ENCODE peak calls at places on chromosomes 6 and 20, in four cellular contexts. V, A, K and P are unnamed samples.

GRCh38 chr20:15992564-15992963 is 580.7 kb downstream of the KIF16B start:
- DNase-seq in K (no peak), V (no peak), A (no peak), P (no peak)

GRCh38 chr20:25246182-25246943 is 1.5 kb upstream of the PYGB start:
- DNase-seq in A (no peak), K (no peak), V (no peak), P (no peak)

GRCh38 chr6:158816329-158816728 is 2.8 kb downstream of the EZR start:
- DNase-seq in A (peak), K (no peak), V (no peak), P (no peak)

GRCh38 chr6:7629321-7629720 is 39.3 kb downstream of the SNRNP48 start:
- DNase-seq in K (no peak), V (no peak), A (no peak), P (no peak)

GRCh38 chr20:5513975-5514516 is 197.3 kb upstream of the PROKR2 start:
- DNase-seq in V (peak), K (no peak), A (no peak), P (no peak)

GRCh38 chr6:100260584-100260983 is 204.1 kb downstream of the SIM1 start:
- DNase-seq in A (no peak), V (no peak), K (no peak), P (no peak)

GRCh38 chr20:63748356-63749270 is 9.0 kb downstream of the SLC2A4RG start:
- DNase-seq in A (no peak), V (no peak), K (no peak), P (no peak)

GRCh38 chr6:13012977-13013680 is 296.6 kb downstream of the PHACTR1 start:
- DNase-seq in A (no peak), K (no peak), V (no peak), P (peak)

GRCh38 chr20:25288291-25289181 is 40.7 kb downstream of the PYGB start:
- DNase-seq in A (no peak), K (peak), V (no peak), P (no peak)

GRCh38 chr6:118739976-118740771 is 88.8 kb upstream of the CEP85L start:
- DNase-seq in V (no peak), A (no peak), K (no peak), P (no peak)

GRCh38 chr6:57172136-57173055 is at the start of gene BAG2:
- DNase-seq in K (peak), V (peak), A (peak), P (peak)

GRCh38 chr6:1388927-1389790 is at the start of gene FOXF2:
- DNase-seq in K (no peak), V (no peak), A (peak), P (peak)

GRCh38 chr6:27091661-27092315 is 155.7 kb upstream of the PRSS16 start:
- DNase-seq in K (peak), V (peak), A (peak), P (peak)

GRCh38 chr6:79031821-79032590 is 46.0 kb downstream of the PHIP start:
- DNase-seq in K (no peak), V (no peak), A (no peak), P (no peak)

GRCh38 chr20:25177890-25178321 is 17.6 kb upstream of the ENTPD6 start:
- DNase-seq in V (no peak), A (no peak), K (no peak), P (no peak)

GRCh38 chr6:29858006-29858405 is 30.4 kb downstream of the HLA-G start:
- DNase-seq in V (no peak), K (no peak), A (no peak), P (no peak)

GRCh38 chr6:7893342-7893741 is 17.2 kb downstream of the TXNDC5 start:
- DNase-seq in V (no peak), K (no peak), A (no peak), P (no peak)

GRCh38 chr6:31465718-31466117 is 32.2 kb upstream of the MICB start:
- DNase-seq in K (no peak), A (no peak), V (no peak), P (no peak)

GRCh38 chr6:170247178-170247701 is 43.6 kb downstream of the DLL1 start:
- DNase-seq in A (no peak), V (no peak), K (no peak), P (no peak)

GRCh38 chr6:112603726-112604125 is 256.6 kb downstream of the RFPL4B start:
- DNase-seq in K (no peak), A (no peak), V (no peak), P (no peak)

GRCh38 chr6:14727494-14728395 is 518.1 kb upstream of the JARID2 start:
- DNase-seq in V (no peak), K (no peak), A (no peak), P (no peak)

GRCh38 chr20:25486377-25486776 is 78.9 kb downstream of the GINS1 start:
- DNase-seq in A (no peak), V (no peak), K (no peak), P (no peak)

GRCh38 chr20:9311132-9311531 is 203.3 kb upstream of the LAMP5 start:
- DNase-seq in A (no peak), K (no peak), V (no peak), P (no peak)

GRCh38 chr20:45288376-45288775 is 18.3 kb upstream of the RBPJL start:
- DNase-seq in V (no peak), A (no peak), K (no peak), P (no peak)

GRCh38 chr20:16926626-16927025 is 178.5 kb downstream of the OTOR start:
- DNase-seq in V (no peak), K (no peak), A (no peak), P (no peak)

GRCh38 chr20:48819813-48820648 is 7.8 kb downstream of the PREX1 start:
- DNase-seq in V (no peak), K (no peak), A (no peak), P (no peak)

GRCh38 chr20:24918579-24919566 is 30.2 kb upstream of the CST7 start:
- DNase-seq in K (no peak), V (no peak), A (no peak), P (no peak)

GRCh38 chr6:292506-293184 is 358 bp downstream of the DUSP22 start:
- DNase-seq in K (peak), A (peak), V (peak), P (no peak)

GRCh38 chr20:53990768-53991472 is 79.5 kb downstream of the BCAS1 start:
- DNase-seq in V (no peak), K (no peak), A (no peak), P (no peak)

GRCh38 chr6:15575357-15576037 is 87.3 kb downstream of the DTNBP1 start:
- DNase-seq in A (no peak), V (no peak), K (no peak), P (no peak)

GRCh38 chr6:87199787-87200186 is 44.4 kb downstream of the ZNF292 start:
- DNase-seq in A (no peak), K (no peak), V (no peak), P (no peak)

GRCh38 chr6:132084811-132085509 is 133.8 kb upstream of the CCN2 start:
- DNase-seq in K (peak), A (no peak), V (no peak), P (no peak)

GRCh38 chr6:106508836-106509235 is 120.5 kb downstream of the RTN4IP1 start:
- DNase-seq in V (no peak), A (no peak), K (no peak), P (no peak)

GRCh38 chr6:106511274-106512047 is 117.8 kb downstream of the RTN4IP1 start:
- DNase-seq in K (no peak), A (no peak), V (peak), P (no peak)

GRCh38 chr6:106512048-106512957 is 117.0 kb downstream of the RTN4IP1 start:
- DNase-seq in A (no peak), V (peak), K (no peak), P (no peak)

GRCh38 chr6:106509420-106510089 is 119.7 kb downstream of the RTN4IP1 start:
- DNase-seq in K (no peak), A (no peak), V (peak), P (no peak)

DNA sequence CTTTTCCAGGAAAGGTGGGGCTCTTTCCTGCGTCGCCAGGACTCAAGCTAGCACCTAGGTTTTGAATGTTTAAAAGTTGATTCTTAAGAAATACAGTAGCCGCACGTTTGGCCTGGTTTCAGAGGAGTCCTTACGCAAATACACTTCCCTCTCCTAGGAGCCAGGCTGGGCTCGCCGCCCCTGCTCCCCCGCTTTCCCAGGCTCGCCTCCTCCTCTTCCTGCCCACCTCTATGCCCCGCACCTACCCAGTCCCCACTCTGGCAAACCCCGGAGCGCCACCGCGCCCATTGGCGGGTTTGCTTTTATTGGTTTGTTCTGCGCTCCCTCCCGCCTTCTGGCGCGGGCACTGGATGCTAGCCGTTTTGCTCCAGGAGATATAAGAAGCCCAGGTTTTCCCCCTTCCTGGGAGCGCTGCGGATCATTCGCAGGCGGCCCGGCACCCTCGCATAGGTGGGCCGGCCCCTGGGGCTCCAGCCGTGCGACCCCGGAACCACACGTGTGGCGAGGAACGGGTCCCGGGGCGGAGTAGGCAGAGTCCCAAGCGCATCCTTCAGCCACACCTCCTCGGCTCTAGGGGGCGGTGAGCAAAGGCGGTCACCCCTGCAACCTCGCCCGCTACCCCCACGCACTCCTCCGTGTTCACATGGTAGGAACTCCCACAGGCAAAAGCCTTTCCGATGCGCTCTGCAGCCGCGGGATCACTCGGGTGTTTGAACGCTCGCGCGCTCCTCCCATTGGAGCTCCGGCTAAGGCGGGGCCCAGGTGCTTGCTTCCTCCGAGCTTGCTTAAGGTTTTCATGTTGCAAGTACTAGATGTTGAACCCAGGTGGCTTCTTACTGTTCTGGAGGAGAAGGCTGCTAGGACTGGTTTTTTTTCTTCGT is 119.0 kb downstream of the RTN4IP1 start:
- DNase-seq in A (no peak), K (no peak), V (peak), P (peak)
- TF ChIP-seq BHLHE40 in A (no peak), K (peak), V (no peak), P (no peak)

GRCh38 chr6:11317885-11318771 is 85.7 kb upstream of the NEDD9 start:
- DNase-seq in V (peak), K (no peak), A (no peak), P (no peak)
- TF ChIP-seq FOXM1 in V (no peak), K (peak), A (no peak), P (no peak)

GRCh38 chr6:24231578-24231977 is 105.6 kb downstream of the NRSN1 start:
- DNase-seq in K (no peak), V (no peak), A (no peak), P (no peak)
- TF ChIP-seq BHLHE40 in K (no peak), V (no peak), A (no peak), P (no peak)

GRCh38 chr6:104187616-104188015 is 672.1 kb downstream of the HACE1 start:
- DNase-seq in A (no peak), K (no peak), V (no peak), P (no peak)

GRCh38 chr6:104184036-104184435 is 675.7 kb downstream of the HACE1 start:
- DNase-seq in A (no peak), K (no peak), V (no peak), P (no peak)

GRCh38 chr6:104186836-104187235 is 672.9 kb downstream of the HACE1 start:
- DNase-seq in K (no peak), A (no peak), V (no peak), P (no peak)

DNA sequence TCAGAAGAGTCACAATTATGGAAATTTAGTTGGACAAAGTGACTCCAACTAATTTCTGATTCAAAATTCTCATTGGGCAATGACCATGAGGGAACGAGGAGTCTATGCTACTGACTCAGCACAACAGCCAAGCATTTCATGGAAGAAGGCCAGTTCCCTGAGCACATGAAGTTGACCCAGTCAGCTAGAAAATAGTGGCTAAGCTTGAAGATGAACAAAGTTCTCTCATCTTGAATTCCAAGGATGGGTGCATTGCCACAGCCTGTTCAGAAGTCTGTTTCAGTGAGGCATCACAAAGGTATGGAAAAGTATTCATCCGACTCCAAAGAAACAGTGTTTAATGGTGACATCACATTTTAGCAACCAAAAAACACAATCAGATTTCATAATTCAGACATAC is 676.9 kb downstream of the HACE1 start:
- DNase-seq in K (no peak), V (no peak), A (no peak), P (no peak)
- TF ChIP-seq FOXM1 in K (no peak), V (no peak), A (no peak), P (no peak)

DNA sequence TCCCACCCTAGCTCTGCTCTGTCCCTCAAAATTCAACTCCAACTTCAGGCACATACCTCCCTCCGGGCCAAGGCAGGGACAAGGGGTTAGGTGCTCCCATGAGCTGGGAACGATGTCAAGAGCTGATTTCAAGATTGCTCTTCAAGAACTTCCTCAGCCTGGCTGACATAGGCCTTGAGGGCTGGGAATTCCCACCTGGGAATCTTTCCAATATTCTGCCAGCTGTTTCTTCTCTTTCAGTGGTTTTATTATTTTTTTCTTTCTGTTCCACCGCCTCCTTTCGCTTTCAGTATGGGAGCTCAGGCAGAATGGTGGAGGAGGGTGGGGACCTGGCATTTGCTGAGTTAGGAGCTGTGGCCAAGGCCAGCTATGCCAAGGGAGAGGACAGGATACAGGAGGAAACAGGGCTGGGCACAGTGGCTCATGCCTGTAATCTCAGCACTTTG is 33.7 kb downstream of the SRSF3 start:
- DNase-seq in V (no peak), K (no peak), A (no peak), P (no peak)
- TF ChIP-seq BHLHE40 in V (no peak), K (no peak), A (no peak), P (no peak)

GRCh38 chr20:845226-845868 is 11.8 kb downstream of the FAM110A start:
- DNase-seq in V (no peak), A (no peak), K (no peak), P (no peak)
- TF ChIP-seq FOXM1 in V (no peak), A (no peak), K (no peak), P (no peak)